ENCODE peak calls at places on chromosome 20, in ten cellular contexts. T is cardiac muscle cell, P is brain microvascular endothelial cell, C is IMR-90, A is endodermal cell, H is GM23338, W is adrenal gland, E is HCT116, K is ovary, J is body of pancreas. M is an unnamed sample. For H3K36me3, the result is how much of the 10 kb centered on the place peaks cover.

GRCh38 chr20:13274311-13274965 is 53.4 kb downstream of the ISM1 start:
- DNase-seq in T (no peak), P (no peak), C (no peak), A (peak), H (peak), W (no peak), E (no peak), K (no peak), J (no peak), M (no peak)

GRCh38 chr20:51160821-51161220 is 137.9 kb upstream of the KCNG1 start:
- DNase-seq in T (no peak), P (no peak), C (no peak), A (no peak), H (no peak), W (no peak), E (no peak), K (no peak), J (no peak), M (no peak)

GRCh38 chr20:5656136-5656535 is 94.1 kb upstream of the SHLD1 start:
- DNase-seq in T (no peak), P (no peak), C (no peak), A (no peak), H (no peak), W (no peak), E (no peak), K (no peak), J (no peak), M (no peak)

GRCh38 chr20:4942336-4942735 is 59.0 kb downstream of the SLC23A2 start:
- DNase-seq in T (no peak), P (no peak), C (peak), A (no peak), H (no peak), W (peak), E (no peak), K (no peak), J (no peak), M (no peak)

GRCh38 chr20:51388227-51388626 is 154.3 kb downstream of the NFATC2 start:
- DNase-seq in T (no peak), P (no peak), C (peak), A (no peak), H (no peak), W (no peak), E (no peak), K (no peak), J (no peak), M (no peak)

GRCh38 chr20:2757001-2757400 is 43.4 kb downstream of the CPXM1 start:
- DNase-seq in T (no peak), P (no peak), C (no peak), A (no peak), H (no peak), W (no peak), E (no peak), K (no peak), J (no peak), M (no peak)

GRCh38 chr20:4183361-4183760 is 168.0 kb upstream of the RNF24 start:
- DNase-seq in T (no peak), P (no peak), C (no peak), A (no peak), H (no peak), W (no peak), E (no peak), K (no peak), J (no peak), M (no peak)

GRCh38 chr20:52313335-52313963 is 121.9 kb upstream of the ZFP64 start:
- DNase-seq in T (peak), P (peak), C (peak), A (peak), H (peak), W (peak), E (peak), K (peak), J (peak), M (no peak)

GRCh38 chr20:38460040-38460623 is 12.5 kb upstream of the RALGAPB start:
- DNase-seq in T (peak), P (peak), C (peak), A (no peak), H (no peak), W (peak), E (peak), K (no peak), J (peak), M (no peak)

GRCh38 chr20:52190437-52191131 is 995 bp downstream of the ZFP64 start:
- DNase-seq in T (peak), P (peak), C (peak), A (peak), H (peak), W (peak), E (peak), K (peak), J (peak), M (no peak)

GRCh38 chr20:54554006-54554405 is 78.6 kb downstream of the DOK5 start:
- DNase-seq in T (no peak), P (no peak), C (no peak), A (no peak), H (no peak), W (no peak), E (no peak), K (no peak), J (no peak), M (no peak)

GRCh38 chr20:57326667-57327455 is 2.7 kb upstream of the SPO11 start:
- DNase-seq in T (no peak), P (no peak), C (no peak), A (peak), H (peak), W (no peak), E (peak), K (no peak), J (no peak), M (no peak)

GRCh38 chr20:33540427-33540826 is 50.5 kb downstream of the CBFA2T2 start:
- DNase-seq in T (no peak), P (no peak), C (no peak), A (no peak), H (no peak), W (no peak), E (no peak), K (no peak), J (no peak), M (no peak)

GRCh38 chr20:38342196-38342595 is 4.1 kb upstream of the LBP start:
- DNase-seq in T (no peak), P (no peak), C (no peak), A (peak), H (peak), W (no peak), E (no peak), K (no peak), J (no peak), M (no peak)

GRCh38 chr20:10936786-10937185 is 263.0 kb upstream of the JAG1 start:
- DNase-seq in T (no peak), P (no peak), C (no peak), A (no peak), H (no peak), W (no peak), E (no peak), K (no peak), J (no peak), M (no peak)

GRCh38 chr20:25699914-25700313 is 3.3 kb upstream of the ZNF337 start:
- DNase-seq in T (no peak), P (no peak), C (no peak), A (no peak), H (no peak), W (no peak), E (no peak), K (no peak), J (no peak), M (no peak)

GRCh38 chr20:52754366-52754765 is 217.8 kb upstream of the TSHZ2 start:
- DNase-seq in T (no peak), P (no peak), C (no peak), A (no peak), H (no peak), W (no peak), E (no peak), K (no peak), J (no peak), M (no peak)

GRCh38 chr20:9507544-9508239 is 6.7 kb upstream of the LAMP5 start:
- DNase-seq in T (no peak), P (no peak), C (no peak), A (peak), H (peak), W (no peak), E (no peak), K (no peak), J (no peak), M (no peak)

GRCh38 chr20:8764289-8764962 is 304.5 kb upstream of the PLCB4 start:
- DNase-seq in T (peak), P (no peak), C (no peak), A (no peak), H (no peak), W (no peak), E (no peak), K (no peak), J (no peak), M (no peak)

GRCh38 chr20:44706371-44707258 is 8.6 kb upstream of the CCN5 start:
- DNase-seq in T (no peak), P (no peak), C (peak), A (no peak), H (no peak), W (no peak), E (no peak), K (peak), J (peak), M (no peak)

GRCh38 chr20:44705364-44706094 is 9.6 kb upstream of the CCN5 start:
- DNase-seq in T (no peak), P (no peak), C (no peak), A (no peak), H (no peak), W (no peak), E (no peak), K (no peak), J (no peak), M (no peak)

GRCh38 chr20:44709797-44710196 is 5.4 kb upstream of the CCN5 start:
- DNase-seq in T (no peak), P (no peak), C (no peak), A (no peak), H (no peak), W (no peak), E (no peak), K (no peak), J (no peak), M (no peak)

GRCh38 chr20:44709380-44709779 is 5.8 kb upstream of the CCN5 start:
- DNase-seq in T (no peak), P (no peak), C (no peak), A (no peak), H (no peak), W (no peak), E (no peak), K (no peak), J (no peak), M (no peak)

DNA sequence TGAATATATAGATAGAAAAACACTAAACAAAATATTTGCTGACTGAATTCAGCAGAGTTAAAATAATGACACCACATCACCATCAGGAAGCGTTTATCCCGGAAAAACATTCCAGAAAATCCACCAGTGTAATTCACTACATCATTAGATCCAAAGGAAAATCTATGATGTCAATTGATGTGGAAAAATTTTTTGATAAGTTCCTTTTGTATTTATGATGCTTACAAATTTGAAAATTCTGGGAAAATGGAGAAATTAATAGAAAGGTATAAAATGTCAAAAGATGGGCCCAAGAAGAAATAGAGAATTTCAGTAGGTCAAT is 7.9 kb upstream of the CCN5 start:
- DNase-seq in T (no peak), P (no peak), C (no peak), A (no peak), H (no peak), W (no peak), E (no peak), K (no peak), J (no peak), M (no peak)
- H3K27ac ChIP-seq in T (no peak), P (no peak), C (no peak), A (no peak), H (no peak), W (no peak), E (no peak), K (no peak), J (no peak), M (peak)

GRCh38 chr20:34995696-34996095 is 40.0 kb downstream of the MYH7B start:
- DNase-seq in T (no peak), P (no peak), C (no peak), A (no peak), H (no peak), W (peak), E (no peak), K (no peak), J (no peak), M (no peak)
- TF ChIP-seq CTCF in T (no peak), P (no peak), C (no peak), A (no peak), H (no peak), W (no peak), E (no peak), K (no peak), J (no peak), M (no peak)

GRCh38 chr20:49103019-49103418 is 56.9 kb downstream of the CSE1L start:
- DNase-seq in T (no peak), P (no peak), C (no peak), A (no peak), H (no peak), W (no peak), E (no peak), K (no peak), J (no peak), M (no peak)
- H3K36me3 ChIP-seq in T (under half), P (under half), C (under half), A (half or more), H (under half), W (under half), E (under half), K (under half), J (under half), M (under half)

DNA sequence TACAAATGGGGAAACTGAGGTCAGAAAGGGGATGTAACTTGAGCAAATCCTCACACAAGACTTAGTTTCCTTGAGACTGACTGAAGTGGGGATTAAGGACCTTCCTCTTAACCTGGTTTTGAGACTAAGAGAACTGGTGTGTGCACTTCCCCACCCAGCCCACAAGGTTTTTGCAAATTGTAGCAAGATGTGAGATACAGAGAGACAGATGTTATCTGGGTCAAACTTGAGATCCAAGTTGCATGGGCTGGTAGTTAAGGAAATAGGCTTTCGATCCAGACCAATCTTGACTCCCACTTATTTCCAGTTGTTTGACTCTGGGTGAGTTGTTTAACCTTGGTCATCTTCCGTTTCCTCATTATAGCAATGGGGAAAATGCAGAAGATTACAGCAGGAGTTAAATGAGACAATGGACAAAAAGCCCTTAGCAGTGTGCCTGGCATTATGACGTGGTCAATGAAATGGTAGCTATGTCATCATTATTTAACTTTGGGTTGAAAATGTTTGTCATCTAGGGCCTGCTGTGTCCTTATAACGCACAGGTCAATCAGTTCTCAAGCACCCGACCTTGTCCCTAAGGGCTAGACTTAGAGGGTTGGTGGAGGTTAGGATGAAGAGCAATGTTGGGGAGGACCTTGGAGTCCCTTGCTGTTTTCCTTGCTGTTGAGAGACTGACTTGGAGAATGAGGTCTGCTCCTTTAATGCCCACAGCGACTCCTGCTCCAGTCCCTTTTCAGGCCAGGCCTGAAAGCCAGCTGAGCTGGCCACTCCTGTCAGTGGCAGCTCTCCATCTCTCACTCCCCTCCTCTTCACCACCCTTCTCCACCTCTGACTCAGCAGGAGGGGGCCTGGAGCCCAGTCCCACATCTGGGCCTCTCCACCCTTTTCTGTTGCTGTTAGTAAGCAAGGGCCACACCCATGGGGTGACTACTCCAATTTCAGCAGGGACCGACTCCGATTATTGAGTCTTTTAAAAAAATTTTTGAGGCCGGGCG is 1.9 kb downstream of the SNX21 start:
- DNase-seq in T (no peak), P (no peak), C (peak), A (no peak), H (no peak), W (peak), E (no peak), K (no peak), J (peak), M (no peak)
- H3K27ac ChIP-seq in T (peak), P (no peak), C (no peak), A (no peak), H (no peak), W (peak), E (no peak), K (peak), J (peak), M (peak)

GRCh38 chr20:49889943-49890650 is 25.2 kb downstream of the SPATA2 start:
- DNase-seq in T (no peak), P (no peak), C (no peak), A (peak), H (peak), W (no peak), E (no peak), K (no peak), J (no peak), M (no peak)
- TF ChIP-seq CTCF in T (no peak), P (peak), C (no peak), A (peak), H (peak), W (no peak), E (peak), K (no peak), J (peak), M (no peak)

GRCh38 chr20:62284448-62284847 is 18.3 kb upstream of the ADRM1 start:
- DNase-seq in T (no peak), P (no peak), C (no peak), A (no peak), H (no peak), W (no peak), E (no peak), K (no peak), J (no peak), M (no peak)

GRCh38 chr20:62280303-62280702 is 22.5 kb upstream of the ADRM1 start:
- DNase-seq in T (no peak), P (no peak), C (no peak), A (no peak), H (no peak), W (no peak), E (no peak), K (no peak), J (no peak), M (no peak)

GRCh38 chr20:62281161-62281933 is 21.4 kb upstream of the ADRM1 start:
- DNase-seq in T (no peak), P (no peak), C (no peak), A (no peak), H (no peak), W (no peak), E (no peak), K (no peak), J (no peak), M (no peak)

GRCh38 chr20:62282877-62283503 is 19.8 kb upstream of the ADRM1 start:
- DNase-seq in T (no peak), P (no peak), C (no peak), A (no peak), H (no peak), W (peak), E (no peak), K (no peak), J (no peak), M (no peak)

DNA sequence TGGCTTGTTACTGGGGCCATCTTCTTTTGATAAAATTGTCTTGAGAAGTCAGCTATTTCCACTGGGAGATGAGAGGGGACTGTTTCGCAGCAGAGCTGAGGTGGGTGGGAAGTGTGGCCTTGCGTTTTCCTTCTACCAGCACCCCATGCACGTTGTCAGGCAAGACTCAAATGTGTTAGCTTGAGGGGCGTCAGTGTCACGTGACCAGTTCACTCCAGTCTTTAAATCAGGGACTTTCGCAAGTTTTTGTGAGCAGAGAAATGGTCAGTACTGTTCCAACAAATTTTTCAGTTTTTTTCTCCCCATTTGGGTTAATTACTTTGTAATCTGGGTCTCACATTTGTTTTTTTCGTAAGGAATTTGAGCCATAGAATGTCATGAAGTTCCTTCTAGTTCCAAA is 20.7 kb upstream of the ADRM1 start:
- DNase-seq in T (no peak), P (no peak), C (no peak), A (no peak), H (no peak), W (no peak), E (no peak), K (no peak), J (no peak), M (no peak)
- H3K36me3 ChIP-seq in T (under half), P (half or more), C (half or more), A (half or more), H (under half), W (under half), E (under half), K (under half), J (under half), M (under half)

GRCh38 chr20:64188682-64189529 is 24.7 kb downstream of the MYT1 start:
- DNase-seq in T (peak), P (peak), C (peak), A (peak), H (peak), W (no peak), E (peak), K (no peak), J (peak), M (no peak)
- H3K27ac ChIP-seq in T (no peak), P (no peak), C (no peak), A (peak), H (peak), W (no peak), E (no peak), K (no peak), J (peak), M (no peak)

GRCh38 chr20:58692579-58693225 is at the start of gene NPEPL1:
- DNase-seq in T (peak), P (no peak), C (peak), A (peak), H (peak), W (peak), E (peak), K (peak), J (peak), M (no peak)
- TF ChIP-seq CTCF in T (peak), P (peak), C (peak), A (no peak), H (no peak), W (no peak), E (no peak), K (no peak), J (no peak), M (no peak)

M was measured in esophagus squamous epithelium.